ENCODE peak calls at places on chromosomes 3 and 15, in four cellular contexts. One of them, this sample, is unnamed.

GRCh38 chr3:31066999-31067398 is 172.5 kb upstream of the GADL1 start:
- DNase-seq in stomach: no peak
- DNase-seq in ACHN: no peak
- DNase-seq in COLO829: peak
- DNase-seq in this sample: peak

GRCh38 chr3:7392206-7392605 is 531.3 kb downstream of the GRM7 start:
- DNase-seq in stomach: no peak
- DNase-seq in ACHN: no peak
- DNase-seq in COLO829: no peak
- DNase-seq in this sample: no peak

GRCh38 chr3:127038923-127039581 is 56.1 kb downstream of the PLXNA1 start:
- DNase-seq in stomach: no peak
- DNase-seq in ACHN: no peak
- DNase-seq in COLO829: no peak
- DNase-seq in this sample: no peak

GRCh38 chr3:171862993-171863521 is 19.9 kb downstream of the TMEM212 start:
- DNase-seq in stomach: no peak
- DNase-seq in ACHN: no peak
- DNase-seq in COLO829: no peak
- DNase-seq in this sample: peak

GRCh38 chr3:13861461-13861860 is 18.4 kb downstream of the WNT7A start:
- DNase-seq in stomach: no peak
- DNase-seq in ACHN: no peak
- DNase-seq in COLO829: no peak
- DNase-seq in this sample: no peak

GRCh38 chr3:155871746-155872158 is 1.3 kb downstream of the GMPS start:
- DNase-seq in stomach: no peak
- DNase-seq in ACHN: peak
- DNase-seq in COLO829: no peak
- DNase-seq in this sample: no peak

GRCh38 chr3:118445036-118445435 is 589.6 kb downstream of the IGSF11 start:
- DNase-seq in stomach: no peak
- DNase-seq in ACHN: no peak
- DNase-seq in COLO829: no peak
- DNase-seq in this sample: no peak

GRCh38 chr15:70376031-70376928 is 278.6 kb upstream of the TLE3 start:
- DNase-seq in stomach: peak
- DNase-seq in ACHN: no peak
- DNase-seq in COLO829: no peak
- DNase-seq in this sample: peak

GRCh38 chr3:128486692-128487537 is 6.1 kb downstream of the GATA2 start:
- DNase-seq in stomach: no peak
- DNase-seq in ACHN: no peak
- DNase-seq in COLO829: no peak
- DNase-seq in this sample: peak

GRCh38 chr3:115989927-115990326 is 366.6 kb downstream of the GAP43 start:
- DNase-seq in stomach: no peak
- DNase-seq in ACHN: no peak
- DNase-seq in COLO829: no peak
- DNase-seq in this sample: no peak

GRCh38 chr15:72916939-72917338 is 133.4 kb upstream of the ADPGK start:
- DNase-seq in stomach: no peak
- DNase-seq in ACHN: no peak
- DNase-seq in COLO829: no peak
- DNase-seq in this sample: no peak

GRCh38 chr3:176219970-176220369 is 977.3 kb downstream of the TBL1XR1 start:
- DNase-seq in stomach: no peak
- DNase-seq in ACHN: no peak
- DNase-seq in COLO829: no peak
- DNase-seq in this sample: no peak